ENCODE peak calls at places on chromosomes 5 and 9, in eight cellular contexts. U, Y, H, O, C, A, K and S are unnamed samples.

GRCh38 chr5:160930361-160930760 is 78.3 kb upstream of the ATP10B start:
- DNase-seq in O (no peak), K (no peak), U (no peak), A (no peak), C (peak; percentile 78), Y (no peak), H (no peak), S (no peak)

GRCh38 chr5:62152394-62153123 is 153.4 kb upstream of the KIF2A start:
- DNase-seq in Y (no peak), O (no peak), A (no peak), H (no peak), U (no peak), K (no peak), C (no peak), S (no peak)

GRCh38 chr9:132503116-132503515 is 79.3 kb upstream of the BARHL1 start:
- DNase-seq in Y (peak; percentile 32), A (no peak), H (no peak), C (no peak), O (no peak), U (no peak), K (no peak), S (no peak)

GRCh38 chr5:125059255-125060050 is 313.0 kb upstream of the ZNF608 start:
- DNase-seq in O (no peak), H (no peak), Y (no peak), C (peak; percentile 29), A (no peak), K (peak; percentile 14), U (no peak), S (no peak)

GRCh38 chr5:131263648-131264452 is at the start of gene CDC42SE2:
- DNase-seq in U (no peak), C (peak; percentile 96), A (peak; percentile 89), Y (peak; percentile 89), H (peak; percentile 79), K (peak; percentile 53), O (peak; percentile 95), S (no peak)

GRCh38 chr5:142000709-142001484 is 11.9 kb downstream of the GNPDA1 start:
- DNase-seq in Y (no peak), O (no peak), C (no peak), H (no peak), A (no peak), K (no peak), U (no peak), S (no peak)

GRCh38 chr5:146048994-146049703 is 56.2 kb downstream of the PLAC8L1 start:
- DNase-seq in U (no peak), H (no peak), K (peak; percentile 69), O (peak; percentile 23), Y (no peak), C (peak; percentile 81), A (peak; percentile 65), S (no peak)

GRCh38 chr5:128121679-128122078 is 38.1 kb downstream of the SLC12A2 start:
- DNase-seq in H (no peak), O (no peak), A (peak; percentile 63), U (no peak), C (no peak), K (no peak), Y (peak; percentile 44), S (no peak)

GRCh38 chr5:129384736-129385135 is 75.4 kb upstream of the ADAMTS19 start:
- DNase-seq in U (no peak), K (no peak), H (no peak), Y (no peak), A (no peak), O (no peak), C (no peak), S (no peak)

GRCh38 chr9:93224591-93224990 is 40.7 kb downstream of the WNK2 start:
- DNase-seq in C (peak; percentile 46), H (no peak), K (no peak), Y (no peak), U (no peak), O (no peak), A (no peak), S (no peak)

GRCh38 chr5:39216621-39217020 is 2.7 kb downstream of the FYB1 start:
- DNase-seq in U (no peak), Y (no peak), K (no peak), A (no peak), H (no peak), C (no peak), O (no peak), S (no peak)

GRCh38 chr5:1498623-1499416 is 24.9 kb downstream of the LPCAT1 start:
- DNase-seq in U (peak; percentile 90), O (no peak), H (no peak), C (no peak), Y (no peak), K (no peak), A (no peak), S (no peak)

GRCh38 chr9:135329571-135330306 is 149.8 kb upstream of the PPP1R26 start:
- DNase-seq in C (no peak), K (no peak), H (no peak), Y (no peak), O (no peak), U (no peak), A (no peak), S (no peak)

GRCh38 chr5:176774216-176775171 is 35.9 kb upstream of the UNC5A start:
- DNase-seq in U (no peak), Y (no peak), A (no peak), C (no peak), K (no peak), O (no peak), H (no peak), S (no peak)

GRCh38 chr9:71364196-71364955 is 243.0 kb upstream of the TRPM3 start:
- DNase-seq in H (no peak), O (no peak), Y (no peak), A (no peak), U (no peak), K (no peak), C (no peak), S (no peak)

GRCh38 chr5:74149395-74149794 is 491.1 kb downstream of the ENC1 start:
- DNase-seq in K (peak; percentile 31), H (no peak), C (no peak), U (no peak), Y (peak; percentile 73), O (no peak), A (peak; percentile 17), S (no peak)

GRCh38 chr5:103461223-103461622 is 101.4 kb downstream of the NUDT12 start:
- DNase-seq in K (peak; percentile 78), C (no peak), Y (no peak), H (no peak), U (no peak), A (no peak), O (no peak), S (no peak)

GRCh38 chr9:78386746-78387145 is 89.8 kb downstream of the PSAT1 start:
- DNase-seq in H (no peak), A (no peak), Y (no peak), U (no peak), O (no peak), C (peak; percentile 53), K (peak; percentile 17), S (no peak)
- TF ChIP-seq CTCF in H (no peak), A (no peak), Y (no peak), U (no peak), O (no peak), C (no peak), K (no peak), S (no peak)

DNA sequence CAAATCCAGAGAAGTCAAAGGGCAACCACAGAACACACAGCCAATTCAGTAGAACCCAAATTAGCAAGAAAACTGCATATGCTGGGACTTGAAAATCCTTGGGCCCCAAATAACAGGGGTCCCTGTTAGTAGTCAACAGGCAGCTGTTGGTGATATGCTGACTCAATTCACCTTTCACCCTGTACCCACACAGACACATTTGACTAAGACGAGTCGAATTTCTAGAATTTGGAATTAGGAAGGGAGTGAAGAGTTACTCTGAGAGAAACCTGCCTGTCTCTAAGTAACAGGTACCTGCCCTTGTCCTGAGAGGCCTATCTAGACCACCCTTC is 817 bp upstream of the VCP start:
- DNase-seq in A (no peak), C (no peak), U (no peak), K (no peak), Y (no peak), O (no peak), H (no peak), S (no peak)
- H3K4me3 ChIP-seq in A (no peak overlapping the region), C (no peak overlapping the region), U (peak overlapping the region; percentile 34), K (no peak overlapping the region), Y (peak overlapping the region; percentile 98), O (peak overlapping the region; percentile 92), H (peak overlapping the region; percentile 93), S (peak overlapping the region; percentile 39)

DNA sequence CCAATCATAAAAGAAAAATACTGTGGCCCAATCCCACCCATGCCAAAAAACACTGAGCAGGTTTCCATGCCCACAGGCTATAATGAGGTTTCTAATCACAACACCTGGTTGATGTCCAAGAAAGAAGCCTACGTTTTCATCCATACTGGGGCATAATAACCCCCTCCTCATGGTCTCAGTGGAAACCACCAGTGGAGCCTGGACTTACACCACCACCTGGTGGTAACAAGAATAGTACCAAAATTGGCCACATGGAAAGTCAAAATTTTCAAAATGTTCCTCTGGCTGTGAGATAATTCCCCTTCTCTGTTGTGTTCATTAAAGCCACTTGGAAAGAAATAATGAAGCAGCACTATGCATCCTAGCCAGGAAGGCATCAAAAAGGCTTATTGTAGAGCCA is 687.3 kb upstream of the ST8SIA4 start:
- DNase-seq in U (no peak), C (no peak), O (peak; percentile 4), A (no peak), H (no peak), Y (no peak), K (no peak), S (no peak)
- TF ChIP-seq CTCF in U (peak; percentile 28), C (peak; percentile 22), O (peak; percentile 63), A (no peak), H (no peak), Y (peak; percentile 19), K (peak; percentile 29), S (peak; percentile 39)

GRCh38 chr9:83932001-83932400 is 10.8 kb upstream of the KIF27 start:
- DNase-seq in O (no peak), C (no peak), K (no peak), Y (no peak), H (no peak), U (no peak), A (no peak), S (no peak)
- H3K4me3 ChIP-seq in O (no peak overlapping the region), C (no peak overlapping the region), K (no peak overlapping the region), Y (no peak overlapping the region), H (no peak overlapping the region), U (no peak overlapping the region), A (no peak overlapping the region), S (no peak overlapping the region)

DNA sequence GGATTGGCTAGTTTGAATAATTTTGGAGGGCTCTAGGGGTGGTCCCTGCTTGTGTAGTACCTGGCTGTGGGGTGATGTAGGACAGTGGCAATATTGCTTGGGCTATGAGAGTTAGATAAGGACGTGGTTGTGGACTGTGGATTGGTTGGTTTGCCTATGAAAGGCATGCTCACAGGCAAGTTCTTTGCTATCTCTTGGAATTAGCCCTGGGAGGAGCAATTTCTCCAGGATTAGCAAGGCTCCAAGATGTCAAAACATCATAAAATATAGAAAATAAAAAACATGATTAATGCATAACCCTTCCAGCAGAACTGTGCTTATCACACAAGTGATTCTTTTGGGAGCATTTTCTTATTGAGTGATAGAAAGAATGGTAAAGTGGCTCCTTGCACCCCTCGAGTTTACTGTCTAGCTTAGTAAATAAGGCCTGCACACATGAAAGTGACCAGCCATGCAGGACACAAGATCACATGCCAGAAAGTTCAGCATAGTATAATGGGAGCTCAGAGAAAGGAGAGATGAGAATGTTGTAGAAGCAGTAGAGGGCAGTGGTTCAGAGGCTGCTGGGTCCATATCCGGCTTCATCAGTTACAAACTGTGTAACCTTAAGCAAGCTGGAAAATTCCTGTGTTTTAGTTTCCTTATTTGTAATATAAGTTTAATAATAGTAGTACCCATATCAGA is 13.8 kb downstream of the AOPEP start:
- DNase-seq in U (no peak), C (no peak), K (no peak), Y (no peak), A (no peak), H (no peak), O (no peak), S (no peak)
- TF ChIP-seq CTCF in U (no peak), C (peak; percentile 16), K (no peak), Y (no peak), A (no peak), H (no peak), O (no peak), S (no peak)